ENCODE peak calls at places on chromosomes 7 and 10, in four cellular contexts. L, E, D and F are unnamed samples.

GRCh38 chr7:18081617-18082016 is 54.0 kb upstream of the PRPS1L1 start:
- DNase-seq in L (no peak), E (no peak), D (no peak), F (no peak)

GRCh38 chr10:124741922-124742417 is 2.2 kb downstream of the FAM53B start:
- DNase-seq in L (peak), E (no peak), D (no peak), F (no peak)

GRCh38 chr10:4708123-4708759 is 117.8 kb upstream of the AKR1E2 start:
- DNase-seq in L (peak), E (no peak), D (no peak), F (no peak)

GRCh38 chr7:132140341-132140740 is 435.9 kb downstream of the PLXNA4 start:
- DNase-seq in L (no peak), E (no peak), D (no peak), F (no peak)

GRCh38 chr7:151806204-151806603 is 70.7 kb downstream of the PRKAG2 start:
- DNase-seq in L (no peak), E (no peak), D (no peak), F (no peak)

GRCh38 chr10:47453435-47454293 is 30.3 kb downstream of the ANXA8 start:
- DNase-seq in L (no peak), E (no peak), D (no peak), F (no peak)

GRCh38 chr7:148142660-148143248 is 447.8 kb upstream of the C7orf33 start:
- DNase-seq in L (peak), E (no peak), D (peak), F (peak)

GRCh38 chr7:36598056-36598675 is 126.1 kb downstream of the AOAH start:
- DNase-seq in L (no peak), E (no peak), D (no peak), F (no peak)

GRCh38 chr7:112594397-112594796 is 113.6 kb downstream of the LSMEM1 start:
- DNase-seq in L (no peak), E (no peak), D (no peak), F (no peak)

GRCh38 chr10:97217299-97217698 is 31.5 kb upstream of the SLIT1 start:
- DNase-seq in L (no peak), E (no peak), D (no peak), F (no peak)

GRCh38 chr7:13179011-13179574 is 491.7 kb downstream of the ARL4A start:
- DNase-seq in L (no peak), E (no peak), D (no peak), F (no peak)

GRCh38 chr10:47041401-47042198 is 130.4 kb downstream of the PTPN20 start:
- DNase-seq in L (no peak), E (no peak), D (no peak), F (no peak)

GRCh38 chr10:130300608-130301025 is 164.4 kb downstream of the GLRX3 start:
- DNase-seq in L (peak), E (no peak), D (no peak), F (no peak)

GRCh38 chr10:112775892-112776679 is 174.0 kb upstream of the TCF7L2 start:
- DNase-seq in L (no peak), E (no peak), D (no peak), F (no peak)

GRCh38 chr10:27724287-27724686 is 21.3 kb downstream of the MKX start:
- DNase-seq in L (no peak), E (no peak), D (no peak), F (peak)

GRCh38 chr10:12875100-12875499 is 126.4 kb downstream of the CCDC3 start:
- DNase-seq in L (no peak), E (no peak), D (no peak), F (no peak)

GRCh38 chr7:2099036-2099957 is 133.4 kb downstream of the MAD1L1 start:
- DNase-seq in L (peak), E (no peak), D (no peak), F (peak)

GRCh38 chr10:62021978-62022802 is 120.7 kb downstream of the ARID5B start:
- DNase-seq in L (no peak), E (no peak), D (no peak), F (no peak)

GRCh38 chr10:110784198-110784597 is 87.5 kb upstream of the PDCD4 start:
- DNase-seq in L (no peak), E (no peak), D (no peak), F (no peak)

GRCh38 chr7:27952393-27953290 is 212.7 kb downstream of the TAX1BP1 start:
- DNase-seq in L (no peak), E (no peak), D (no peak), F (no peak)

GRCh38 chr7:90681336-90682019 is 85.4 kb downstream of the CDK14 start:
- DNase-seq in L (no peak), E (no peak), D (no peak), F (no peak)

GRCh38 chr10:132257271-132257670 is 50.5 kb downstream of the STK32C start:
- DNase-seq in L (peak), E (no peak), D (no peak), F (peak)

GRCh38 chr10:43133196-43133808 is 4.9 kb upstream of the CSGALNACT2 start:
- DNase-seq in L (no peak), E (no peak), D (peak), F (no peak)

GRCh38 chr7:155206286-155207020 is 91.2 kb upstream of the INSIG1 start:
- DNase-seq in L (peak), E (no peak), D (peak), F (no peak)

GRCh38 chr10:48378675-48379074 is 72.2 kb downstream of the MAPK8 start:
- DNase-seq in L (no peak), E (no peak), D (no peak), F (no peak)

GRCh38 chr10:646118-646524 is 43.3 kb downstream of the DIP2C start:
- DNase-seq in L (no peak), E (no peak), D (no peak), F (no peak)

GRCh38 chr7:77655836-77656455 is 40.3 kb upstream of the RSBN1L start:
- DNase-seq in L (no peak), E (no peak), D (peak), F (no peak)

GRCh38 chr7:77415474-77415821 is 701 bp downstream of the GSAP start:
- DNase-seq in L (no peak), E (no peak), D (peak), F (no peak)

GRCh38 chr10:51063659-51064535 is 10.4 kb upstream of the PRKG1 start:
- DNase-seq in L (no peak), E (peak), D (no peak), F (peak)

GRCh38 chr10:133489816-133490588 is 36.3 kb downstream of the SCART1 start:
- DNase-seq in L (no peak), E (no peak), D (no peak), F (no peak)

GRCh38 chr7:78709658-78710057 is 743.8 kb downstream of the MAGI2 start:
- DNase-seq in L (no peak), E (no peak), D (no peak), F (no peak)

GRCh38 chr10:100506596-100507356 is 12.9 kb downstream of the SEC31B start:
- DNase-seq in L (no peak), E (no peak), D (no peak), F (peak)

GRCh38 chr10:1715821-1716220 is 21.5 kb downstream of the ADARB2 start:
- DNase-seq in L (peak), E (no peak), D (no peak), F (no peak)